ENCODE peak calls at places on chromosomes 3 and 15, in nine cellular contexts. One of them, this sample, is unnamed. For H3K27me3, the result is how much of the 10 kb centered on the place peaks cover.

GRCh38 chr3:52443791-52444687 is 864 bp downstream of the SEMA3G start:
- DNase-seq in tibial artery: no peak
- DNase-seq in neural progenitor cell: no peak
- DNase-seq in hepatocyte: no peak
- DNase-seq in lower lobe of right lung: no peak
- DNase-seq in transverse colon: no peak
- DNase-seq in upper lobe of left lung: no peak
- DNase-seq in BJ: no peak
- DNase-seq in upper lobe of right lung: peak
- DNase-seq in this sample: no peak

GRCh38 chr15:100663066-100663465 is 60.7 kb downstream of the ASB7 start:
- DNase-seq in tibial artery: no peak
- DNase-seq in neural progenitor cell: peak
- DNase-seq in hepatocyte: no peak
- DNase-seq in lower lobe of right lung: no peak
- DNase-seq in transverse colon: no peak
- DNase-seq in upper lobe of left lung: no peak
- DNase-seq in BJ: no peak
- DNase-seq in upper lobe of right lung: no peak
- DNase-seq in this sample: no peak

GRCh38 chr3:52434491-52435115 is 10.3 kb downstream of the SEMA3G start:
- DNase-seq in tibial artery: no peak
- DNase-seq in neural progenitor cell: no peak
- DNase-seq in hepatocyte: no peak
- DNase-seq in lower lobe of right lung: no peak
- DNase-seq in transverse colon: no peak
- DNase-seq in upper lobe of left lung: no peak
- DNase-seq in BJ: no peak
- DNase-seq in upper lobe of right lung: peak
- DNase-seq in this sample: no peak

GRCh38 chr15:74449066-74449465 is 11.9 kb downstream of the UBL7 start:
- DNase-seq in tibial artery: no peak
- DNase-seq in neural progenitor cell: no peak
- DNase-seq in hepatocyte: no peak
- DNase-seq in lower lobe of right lung: no peak
- DNase-seq in transverse colon: no peak
- DNase-seq in upper lobe of left lung: peak
- DNase-seq in BJ: no peak
- DNase-seq in upper lobe of right lung: no peak
- DNase-seq in this sample: no peak

GRCh38 chr3:4746241-4746958 is 232.8 kb upstream of the BHLHE40 start:
- DNase-seq in tibial artery: no peak
- DNase-seq in neural progenitor cell: no peak
- DNase-seq in hepatocyte: no peak
- DNase-seq in lower lobe of right lung: no peak
- DNase-seq in transverse colon: no peak
- DNase-seq in upper lobe of left lung: no peak
- DNase-seq in BJ: peak
- DNase-seq in upper lobe of right lung: no peak
- DNase-seq in this sample: no peak

GRCh38 chr3:36895488-36896409 is 49.1 kb downstream of the TRANK1 start:
- DNase-seq in tibial artery: no peak
- DNase-seq in neural progenitor cell: no peak
- DNase-seq in hepatocyte: no peak
- DNase-seq in lower lobe of right lung: no peak
- DNase-seq in transverse colon: no peak
- DNase-seq in upper lobe of left lung: no peak
- DNase-seq in BJ: no peak
- DNase-seq in upper lobe of right lung: no peak
- DNase-seq in this sample: no peak

GRCh38 chr3:153768559-153769469 is 352.4 kb upstream of the ARHGEF26 start:
- DNase-seq in tibial artery: no peak
- DNase-seq in neural progenitor cell: peak
- DNase-seq in hepatocyte: peak
- DNase-seq in lower lobe of right lung: no peak
- DNase-seq in transverse colon: peak
- DNase-seq in upper lobe of left lung: peak
- DNase-seq in BJ: no peak
- DNase-seq in upper lobe of right lung: peak
- DNase-seq in this sample: no peak

GRCh38 chr3:57221883-57222282 is 5.6 kb upstream of the APPL1 start:
- DNase-seq in tibial artery: no peak
- DNase-seq in neural progenitor cell: peak
- DNase-seq in hepatocyte: peak
- DNase-seq in lower lobe of right lung: no peak
- DNase-seq in transverse colon: no peak
- DNase-seq in upper lobe of left lung: no peak
- DNase-seq in BJ: no peak
- DNase-seq in upper lobe of right lung: no peak
- DNase-seq in this sample: no peak

GRCh38 chr15:22866066-22866465 is 27.6 kb downstream of the NIPA2 start:
- DNase-seq in tibial artery: no peak
- DNase-seq in neural progenitor cell: no peak
- DNase-seq in hepatocyte: no peak
- DNase-seq in lower lobe of right lung: no peak
- DNase-seq in transverse colon: no peak
- DNase-seq in upper lobe of left lung: no peak
- DNase-seq in BJ: no peak
- DNase-seq in upper lobe of right lung: no peak
- DNase-seq in this sample: no peak

GRCh38 chr3:46405301-46406079 is 1.4 kb downstream of the CCR5AS start:
- DNase-seq in tibial artery: peak
- DNase-seq in neural progenitor cell: no peak
- DNase-seq in hepatocyte: peak
- DNase-seq in lower lobe of right lung: peak
- DNase-seq in transverse colon: peak
- DNase-seq in upper lobe of left lung: no peak
- DNase-seq in BJ: no peak
- DNase-seq in upper lobe of right lung: peak
- DNase-seq in this sample: no peak

GRCh38 chr15:45634442-45635190 is at the start of gene SQOR:
- DNase-seq in tibial artery: peak
- DNase-seq in neural progenitor cell: peak
- DNase-seq in hepatocyte: peak
- DNase-seq in lower lobe of right lung: peak
- DNase-seq in transverse colon: peak
- DNase-seq in upper lobe of left lung: peak
- DNase-seq in BJ: no peak
- DNase-seq in upper lobe of right lung: peak
- DNase-seq in this sample: no peak

GRCh38 chr3:151477596-151478375 is 16.9 kb upstream of the IGSF10 start:
- DNase-seq in tibial artery: no peak
- DNase-seq in neural progenitor cell: peak
- DNase-seq in hepatocyte: no peak
- DNase-seq in lower lobe of right lung: no peak
- DNase-seq in transverse colon: no peak
- DNase-seq in upper lobe of left lung: no peak
- DNase-seq in BJ: no peak
- DNase-seq in upper lobe of right lung: no peak
- DNase-seq in this sample: no peak

GRCh38 chr3:171285287-171285686 is 174.9 kb downstream of the TNIK start:
- DNase-seq in tibial artery: no peak
- DNase-seq in neural progenitor cell: no peak
- DNase-seq in hepatocyte: no peak
- DNase-seq in lower lobe of right lung: no peak
- DNase-seq in transverse colon: no peak
- DNase-seq in upper lobe of left lung: no peak
- DNase-seq in BJ: no peak
- DNase-seq in upper lobe of right lung: no peak
- DNase-seq in this sample: no peak

GRCh38 chr3:24519368-24520100 is 24.9 kb upstream of the THRB start:
- DNase-seq in tibial artery: no peak
- DNase-seq in neural progenitor cell: peak
- DNase-seq in hepatocyte: no peak
- DNase-seq in lower lobe of right lung: no peak
- DNase-seq in transverse colon: no peak
- DNase-seq in upper lobe of left lung: no peak
- DNase-seq in BJ: no peak
- DNase-seq in upper lobe of right lung: no peak
- DNase-seq in this sample: no peak

GRCh38 chr15:79680721-79681120 is 216.1 kb downstream of the MTHFS start:
- DNase-seq in tibial artery: no peak
- DNase-seq in neural progenitor cell: peak
- DNase-seq in hepatocyte: no peak
- DNase-seq in lower lobe of right lung: no peak
- DNase-seq in transverse colon: no peak
- DNase-seq in upper lobe of left lung: no peak
- DNase-seq in BJ: peak
- DNase-seq in upper lobe of right lung: no peak
- DNase-seq in this sample: peak

GRCh38 chr3:31960793-31961431 is 20.1 kb downstream of the OSBPL10 start:
- DNase-seq in tibial artery: no peak
- DNase-seq in neural progenitor cell: no peak
- DNase-seq in hepatocyte: no peak
- DNase-seq in lower lobe of right lung: no peak
- DNase-seq in transverse colon: no peak
- DNase-seq in upper lobe of left lung: no peak
- DNase-seq in BJ: no peak
- DNase-seq in upper lobe of right lung: no peak
- DNase-seq in this sample: no peak

GRCh38 chr3:64166584-64167155 is 58.6 kb downstream of the PRICKLE2 start:
- DNase-seq in tibial artery: no peak
- DNase-seq in neural progenitor cell: peak
- DNase-seq in hepatocyte: no peak
- DNase-seq in lower lobe of right lung: no peak
- DNase-seq in transverse colon: no peak
- DNase-seq in upper lobe of left lung: no peak
- DNase-seq in BJ: no peak
- DNase-seq in upper lobe of right lung: no peak
- DNase-seq in this sample: no peak
- TF ChIP-seq CTCF in tibial artery: peak
- TF ChIP-seq CTCF in neural progenitor cell: peak
- TF ChIP-seq CTCF in hepatocyte: peak
- TF ChIP-seq CTCF in lower lobe of right lung: no peak
- TF ChIP-seq CTCF in transverse colon: no peak
- TF ChIP-seq CTCF in upper lobe of left lung: no peak
- TF ChIP-seq CTCF in BJ: peak
- TF ChIP-seq CTCF in upper lobe of right lung: no peak
- TF ChIP-seq CTCF in this sample: no peak

DNA sequence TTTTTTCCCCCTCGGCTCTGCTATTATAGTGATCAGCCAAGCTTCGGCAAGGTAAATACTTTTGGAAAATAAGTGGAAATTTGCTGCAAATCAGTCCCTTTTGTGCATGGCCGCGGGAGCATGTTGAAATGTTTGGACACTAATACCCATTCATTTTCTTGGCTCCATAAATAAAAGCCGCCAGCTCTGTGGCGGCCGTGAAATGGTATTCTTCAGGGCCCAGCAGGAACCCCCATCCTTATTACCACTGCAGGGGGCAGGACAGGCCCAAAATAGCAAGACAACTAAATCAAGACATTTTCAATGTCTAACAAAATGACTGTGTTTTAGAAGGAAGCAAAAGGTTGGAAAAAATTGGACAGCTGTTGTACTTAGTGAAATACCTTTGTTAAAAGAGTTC is 362.3 kb downstream of the NR2F2 start:
- DNase-seq in tibial artery: no peak
- DNase-seq in neural progenitor cell: peak
- DNase-seq in hepatocyte: no peak
- DNase-seq in lower lobe of right lung: no peak
- DNase-seq in transverse colon: no peak
- DNase-seq in upper lobe of left lung: no peak
- DNase-seq in BJ: no peak
- DNase-seq in upper lobe of right lung: no peak
- DNase-seq in this sample: no peak
- H3K27me3 ChIP-seq in tibial artery: under half
- H3K27me3 ChIP-seq in neural progenitor cell: under half
- H3K27me3 ChIP-seq in hepatocyte: under half
- H3K27me3 ChIP-seq in lower lobe of right lung: under half
- H3K27me3 ChIP-seq in transverse colon: under half
- H3K27me3 ChIP-seq in upper lobe of left lung: under half
- H3K27me3 ChIP-seq in BJ: under half
- H3K27me3 ChIP-seq in upper lobe of right lung: under half
- H3K27me3 ChIP-seq in this sample: under half

DNA sequence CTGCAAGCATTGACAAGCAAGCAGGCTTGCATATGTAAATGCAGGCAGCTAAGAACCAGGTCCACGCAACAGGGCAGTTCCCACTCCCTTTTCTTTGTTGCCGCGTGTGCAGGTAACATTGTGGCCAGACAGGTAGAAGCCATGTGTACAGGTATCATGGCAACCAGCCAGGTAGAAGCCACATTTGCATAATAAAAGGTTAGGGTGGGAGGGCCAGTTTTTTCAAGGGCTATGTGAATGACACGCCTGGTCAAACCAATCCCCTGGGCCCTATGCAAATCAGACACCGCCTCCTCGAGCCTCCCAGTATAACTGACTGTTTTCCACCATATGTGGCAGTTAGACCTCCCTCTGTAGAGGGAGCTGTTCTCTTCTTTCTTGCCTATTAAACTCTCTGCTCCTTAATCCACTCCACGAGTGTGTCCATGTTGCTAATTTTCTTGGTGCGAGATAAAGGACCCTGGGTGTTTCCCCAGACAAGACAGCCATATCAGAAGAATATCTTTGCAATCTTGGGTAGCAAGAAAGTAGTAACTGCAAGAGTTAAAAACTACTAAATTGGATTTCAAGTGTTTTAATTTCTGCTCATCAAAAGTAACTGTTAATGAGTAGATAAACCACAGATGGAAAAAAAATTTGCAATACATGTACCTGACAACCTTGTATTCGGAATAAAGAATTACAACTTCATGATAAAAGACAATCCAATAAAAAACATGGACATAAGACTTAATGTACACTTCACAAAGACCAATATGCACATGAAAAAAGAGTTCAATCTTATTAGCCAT is 21.8 kb downstream of the PCOLCE2 start:
- DNase-seq in tibial artery: no peak
- DNase-seq in neural progenitor cell: peak
- DNase-seq in hepatocyte: peak
- DNase-seq in lower lobe of right lung: no peak
- DNase-seq in transverse colon: no peak
- DNase-seq in upper lobe of left lung: no peak
- DNase-seq in BJ: no peak
- DNase-seq in upper lobe of right lung: no peak
- DNase-seq in this sample: no peak
- TF ChIP-seq CTCF in tibial artery: no peak
- TF ChIP-seq CTCF in neural progenitor cell: peak
- TF ChIP-seq CTCF in hepatocyte: peak
- TF ChIP-seq CTCF in lower lobe of right lung: no peak
- TF ChIP-seq CTCF in transverse colon: no peak
- TF ChIP-seq CTCF in upper lobe of left lung: no peak
- TF ChIP-seq CTCF in BJ: no peak
- TF ChIP-seq CTCF in upper lobe of right lung: no peak
- TF ChIP-seq CTCF in this sample: peak

DNA sequence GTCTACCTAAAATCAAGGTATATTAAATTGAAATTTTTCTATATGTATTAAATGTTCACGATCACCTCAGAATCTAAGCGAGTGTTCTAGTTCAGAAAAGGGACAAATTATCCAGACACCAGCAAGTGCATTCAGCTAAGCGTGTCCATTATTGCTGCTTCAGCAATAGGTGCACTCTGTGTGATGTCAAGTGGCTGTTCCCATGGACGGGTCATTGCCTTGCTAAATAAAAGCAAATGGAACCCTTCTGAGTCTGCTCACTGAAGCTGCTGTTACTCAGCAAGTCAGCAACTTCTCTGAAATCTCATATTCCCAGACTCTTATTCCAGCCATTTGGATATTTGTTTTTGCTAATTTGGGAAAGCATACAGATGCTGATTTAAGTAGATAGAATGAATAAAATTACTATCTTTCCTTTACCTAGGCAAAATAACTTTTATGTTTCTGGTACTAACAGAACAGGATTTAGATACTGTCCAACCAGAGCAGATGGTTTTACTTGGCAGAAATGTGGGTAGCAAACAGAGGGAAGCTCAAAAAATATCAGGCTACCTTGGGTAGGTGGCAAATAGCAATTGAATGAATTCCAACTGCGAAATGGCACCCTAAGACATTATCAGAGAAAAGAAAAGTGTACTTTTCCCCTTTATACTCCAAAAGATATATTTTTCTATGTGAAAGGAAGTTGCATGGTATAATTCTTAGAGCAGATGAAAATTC is 407.0 kb downstream of the GAP43 start:
- DNase-seq in tibial artery: no peak
- DNase-seq in neural progenitor cell: no peak
- DNase-seq in hepatocyte: no peak
- DNase-seq in lower lobe of right lung: no peak
- DNase-seq in transverse colon: no peak
- DNase-seq in upper lobe of left lung: no peak
- DNase-seq in BJ: no peak
- DNase-seq in upper lobe of right lung: no peak
- DNase-seq in this sample: no peak
- H3K27me3 ChIP-seq in tibial artery: under half
- H3K27me3 ChIP-seq in neural progenitor cell: under half
- H3K27me3 ChIP-seq in hepatocyte: under half
- H3K27me3 ChIP-seq in lower lobe of right lung: under half
- H3K27me3 ChIP-seq in transverse colon: under half
- H3K27me3 ChIP-seq in upper lobe of left lung: under half
- H3K27me3 ChIP-seq in BJ: under half
- H3K27me3 ChIP-seq in upper lobe of right lung: under half
- H3K27me3 ChIP-seq in this sample: under half